ENCODE peak calls at places on chromosomes 11 and 22, in ten cellular contexts. C is NCI-H2081; F is NCI-H1092; K is activated T-cell treated with anti-CD3 and anti-CD28 coated beads for 1 hour; D is immature natural killer cell; Z is activated CD8-positive, alpha-beta memory T cell treated with anti-CD3 and anti-CD28 coated beads, Interleukin-2, amount 10 ng/mL, durations not matched to agents 7 days and 5 days; B is stimulated activated CD4-positive, alpha-beta T cell treated with anti-CD3 and anti-CD28 coated beads, Interleukin-1b, Interleukin-23, amount 100 ng/mL, for 4 hours; P is activated naive CD8-positive, alpha-beta T cell treated with anti-CD3 and anti-CD28 coated beads, Interleukin-2, amount 50 U/mL, for 24 hours; T is M059J; O is EH. H is an unnamed sample.

GRCh38 chr11:64234840-64235379 is 526 bp downstream of the VEGFB start:
- DNase-seq in Z (peak; percentile 69), C (no peak), P (peak; percentile 60), F (no peak), B (peak; percentile 44), O (peak; percentile 34), D (peak; percentile 62), T (peak; percentile 37), K (peak; percentile 30), H (peak; percentile 72)

GRCh38 chr22:19817561-19818263 is 37.0 kb downstream of the GNB1L start:
- DNase-seq in O (no peak), B (no peak), T (no peak), P (no peak), K (no peak), Z (peak; percentile 34), F (no peak), D (no peak), C (no peak), H (no peak)

GRCh38 chr11:75816561-75817239 is 1.7 kb downstream of the UVRAG start:
- DNase-seq in D (no peak), T (no peak), F (no peak), P (no peak), O (no peak), K (no peak), Z (no peak), C (peak; percentile 5), B (no peak), H (no peak)

GRCh38 chr11:93350835-93351234 is 20.3 kb downstream of the DEUP1 start:
- DNase-seq in C (no peak), D (no peak), T (no peak), Z (no peak), F (no peak), P (no peak), K (no peak), B (no peak), O (no peak), H (no peak)

GRCh38 chr11:117673561-117673960 is 123.5 kb downstream of the DSCAML1 start:
- DNase-seq in P (no peak), Z (no peak), D (no peak), O (no peak), K (no peak), B (no peak), F (no peak), C (no peak), T (no peak), H (no peak)

GRCh38 chr22:39535302-39535805 is 2.8 kb upstream of the RPS19BP1 start:
- DNase-seq in O (no peak), Z (no peak), K (no peak), T (no peak), B (no peak), D (no peak), F (no peak), C (no peak), P (no peak), H (no peak)

GRCh38 chr11:130212431-130212961 is 52.9 kb downstream of the ST14 start:
- DNase-seq in O (no peak), K (no peak), C (no peak), Z (peak; percentile 27), D (no peak), P (no peak), T (no peak), F (no peak), B (no peak), H (no peak)

GRCh38 chr22:35889071-35889470 is 139.6 kb downstream of the RBFOX2 start:
- DNase-seq in O (no peak), B (no peak), K (no peak), D (no peak), T (no peak), P (no peak), F (no peak), Z (no peak), C (no peak), H (no peak)

GRCh38 chr11:61489833-61490585 is 18.5 kb upstream of the LRRC10B start:
- DNase-seq in P (no peak), D (no peak), F (no peak), O (peak; percentile 45), B (no peak), T (peak; percentile 74), Z (no peak), C (no peak), K (no peak), H (no peak)

GRCh38 chr22:37324340-37325023 is 42.2 kb downstream of the CYTH4 start:
- DNase-seq in K (no peak), F (no peak), T (no peak), O (no peak), D (no peak), P (no peak), B (no peak), Z (no peak), C (no peak), H (no peak)

GRCh38 chr22:41535244-41535643 is 9.0 kb downstream of the POLR3H start:
- DNase-seq in K (no peak), C (no peak), P (no peak), B (no peak), T (peak; percentile 34), O (peak; percentile 32), Z (no peak), D (no peak), F (no peak), H (no peak)

GRCh38 chr11:117045956-117046355 is 52.3 kb downstream of the SIK3 start:
- DNase-seq in K (no peak), D (no peak), T (no peak), C (no peak), B (no peak), O (no peak), F (no peak), P (no peak), Z (no peak), H (no peak)

GRCh38 chr11:116840224-116840745 is 2.9 kb upstream of the APOA1 start:
- DNase-seq in F (no peak), D (no peak), B (no peak), P (no peak), T (no peak), O (peak; percentile 36), C (no peak), Z (no peak), K (no peak), H (peak; percentile 40)

GRCh38 chr11:3920148-3920852 is 64.8 kb downstream of the STIM1 start:
- DNase-seq in P (peak; percentile 75), Z (peak; percentile 88), D (peak; percentile 64), T (peak; percentile 85), K (peak; percentile 52), C (no peak), O (peak; percentile 84), B (peak; percentile 51), F (no peak), H (peak; percentile 76)

GRCh38 chr11:30174265-30175022 is 56.4 kb upstream of the FSHB start:
- DNase-seq in F (no peak), O (no peak), D (no peak), T (no peak), C (no peak), K (no peak), P (no peak), Z (no peak), B (no peak), H (no peak)

GRCh38 chr11:85464283-85464682 is 162.9 kb downstream of the DLG2 start:
- DNase-seq in D (no peak), T (no peak), C (no peak), Z (no peak), B (no peak), F (no peak), O (no peak), P (no peak), K (no peak), H (no peak)

GRCh38 chr22:22527312-22527711 is 7.2 kb upstream of the ZNF280A start:
- DNase-seq in K (no peak), D (no peak), T (no peak), F (no peak), B (no peak), O (no peak), Z (no peak), C (no peak), P (no peak), H (no peak)

GRCh38 chr11:2898366-2899079 is 12.9 kb upstream of the CDKN1C start:
- DNase-seq in O (peak; percentile 93), K (no peak), F (no peak), C (no peak), D (peak; percentile 73), Z (peak; percentile 89), P (peak; percentile 62), T (peak; percentile 93), B (no peak), H (peak; percentile 75)

H was measured in activated naive CD4-positive, alpha-beta T cell treated with anti-CD3 and anti-CD28 coated beads, Interleukin-2, amount 10 ng/mL, durations not matched to agents 7 days and 5 days.